ENCODE peak calls at places on chromosome 3, in four cellular contexts. N is A549, J is endothelial cell, V is AG04450. Z is an unnamed sample.

GRCh38 chr3:38738630-38739395 is 77.2 kb downstream of the SCN10A start:
- DNase-seq in N (peak), J (peak), V (no peak), Z (no peak)

GRCh38 chr3:196111939-196112386 is 30.1 kb upstream of the TFRC start:
- DNase-seq in N (no peak), J (no peak), V (no peak), Z (no peak)

GRCh38 chr3:41525288-41526064 is 326.2 kb downstream of the CTNNB1 start:
- DNase-seq in N (no peak), J (no peak), V (no peak), Z (no peak)

GRCh38 chr3:11774296-11774877 is 72.3 kb downstream of the TAMM41 start:
- DNase-seq in N (peak), J (peak), V (no peak), Z (no peak)

GRCh38 chr3:133479895-133480669 is 80.2 kb downstream of the BFSP2 start:
- DNase-seq in N (no peak), J (no peak), V (no peak), Z (no peak)

GRCh38 chr3:113614402-113614801 is 82.0 kb downstream of the USF3 start:
- DNase-seq in N (no peak), J (no peak), V (no peak), Z (no peak)

GRCh38 chr3:172868565-172869172 is 118.1 kb downstream of the ECT2 start:
- DNase-seq in N (no peak), J (no peak), V (no peak), Z (no peak)

GRCh38 chr3:132293231-132293630 is 24.0 kb upstream of the ACP3 start:
- DNase-seq in N (no peak), J (no peak), V (no peak), Z (no peak)

GRCh38 chr3:24830230-24831152 is 335.8 kb upstream of the THRB start:
- DNase-seq in N (no peak), J (peak), V (no peak), Z (peak)

GRCh38 chr3:10666621-10667020 is 149.4 kb upstream of the SLC6A11 start:
- DNase-seq in N (no peak), J (no peak), V (no peak), Z (no peak)

GRCh38 chr3:134084230-134084950 is 54.7 kb upstream of the SLCO2A1 start:
- DNase-seq in N (no peak), J (no peak), V (no peak), Z (no peak)

DNA sequence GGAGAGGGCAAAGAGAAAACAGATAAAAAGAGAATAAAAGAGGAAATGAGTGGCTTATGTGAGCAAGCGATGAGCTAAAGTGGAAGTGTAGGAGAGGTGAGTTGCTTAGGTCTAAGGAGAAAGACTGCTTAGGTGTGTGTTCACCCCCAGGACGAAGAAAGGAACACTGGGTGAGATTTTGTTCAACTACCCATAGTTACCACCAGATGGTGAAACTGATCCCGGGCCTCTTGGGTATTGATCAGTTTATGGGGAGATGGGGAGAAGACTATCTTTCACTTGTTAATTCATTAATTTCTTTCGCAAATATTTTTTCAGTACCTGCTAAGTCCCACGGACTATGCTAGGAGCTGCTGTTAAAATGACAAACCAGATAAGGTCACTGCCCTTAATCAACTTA is 33.9 kb downstream of the GAP43 start:
- DNase-seq in N (no peak), J (no peak), V (no peak), Z (no peak)
- TF ChIP-seq CTCF in N (no peak), J (no peak), V (no peak), Z (no peak)

GRCh38 chr3:50355829-50356552 is 3.3 kb downstream of the TMEM115 start:
- DNase-seq in N (no peak), J (no peak), V (no peak), Z (no peak)
- TF ChIP-seq CTCF in N (no peak), J (no peak), V (no peak), Z (no peak)

GRCh38 chr3:181403876-181404660 is 307.7 kb upstream of the SOX2 start:
- DNase-seq in N (no peak), J (no peak), V (no peak), Z (no peak)

GRCh38 chr3:181402347-181402746 is 309.4 kb upstream of the SOX2 start:
- DNase-seq in N (no peak), J (no peak), V (no peak), Z (no peak)
- TF ChIP-seq CTCF in N (no peak), J (no peak), V (no peak), Z (no peak)

GRCh38 chr3:57856675-57857074 is 100.6 kb downstream of the SLMAP start:
- DNase-seq in N (peak), J (no peak), V (no peak), Z (no peak)
- TF ChIP-seq CTCF in N (peak), J (peak), V (peak), Z (no peak)

DNA sequence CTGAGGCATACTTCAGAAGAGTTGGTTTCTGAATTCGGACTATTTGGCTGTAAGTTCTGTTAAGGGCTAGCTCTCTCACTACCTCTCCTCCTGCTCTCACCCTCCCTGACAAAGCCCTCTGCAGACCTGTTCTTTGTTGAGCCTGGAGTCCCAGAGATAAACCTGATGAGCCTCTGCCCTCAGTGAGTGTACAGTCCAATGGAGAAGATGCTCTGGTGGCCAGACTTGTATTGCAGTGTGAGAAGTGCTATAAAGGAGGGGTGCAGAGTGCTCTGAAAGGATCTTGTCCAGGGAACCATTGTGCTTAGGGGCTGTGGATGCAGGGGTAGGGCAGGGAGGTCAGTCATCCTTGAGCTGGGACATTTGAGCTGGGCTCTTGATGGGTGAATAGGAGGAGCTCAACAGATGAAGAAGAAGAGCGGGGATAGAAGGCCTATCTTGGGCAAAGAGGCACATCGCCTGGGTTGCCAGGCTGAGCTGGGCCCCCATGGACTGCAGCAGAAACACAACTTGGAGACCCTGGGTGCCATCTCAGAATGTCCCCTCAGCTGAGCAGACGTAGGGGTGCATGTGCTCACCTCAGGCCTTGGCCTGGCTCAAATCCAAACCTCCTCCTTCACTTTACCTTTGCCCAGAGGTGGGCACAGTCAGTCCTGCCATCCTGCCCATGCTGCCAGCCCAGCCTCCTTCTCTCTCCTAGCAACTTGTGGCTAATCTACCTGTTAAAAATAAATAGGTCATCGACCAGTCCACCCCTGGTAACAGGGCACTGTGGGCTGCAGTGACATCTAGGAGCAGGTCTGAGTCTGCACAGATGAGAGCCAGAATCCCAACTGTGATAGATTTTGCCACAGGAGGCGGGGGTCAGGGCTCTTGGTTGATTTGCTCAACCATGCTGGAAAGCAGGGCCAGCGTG is 3.3 kb downstream of the CAND2 start:
- DNase-seq in N (no peak), J (no peak), V (no peak), Z (no peak)
- TF ChIP-seq CTCF in N (no peak), J (no peak), V (no peak), Z (no peak)

DNA sequence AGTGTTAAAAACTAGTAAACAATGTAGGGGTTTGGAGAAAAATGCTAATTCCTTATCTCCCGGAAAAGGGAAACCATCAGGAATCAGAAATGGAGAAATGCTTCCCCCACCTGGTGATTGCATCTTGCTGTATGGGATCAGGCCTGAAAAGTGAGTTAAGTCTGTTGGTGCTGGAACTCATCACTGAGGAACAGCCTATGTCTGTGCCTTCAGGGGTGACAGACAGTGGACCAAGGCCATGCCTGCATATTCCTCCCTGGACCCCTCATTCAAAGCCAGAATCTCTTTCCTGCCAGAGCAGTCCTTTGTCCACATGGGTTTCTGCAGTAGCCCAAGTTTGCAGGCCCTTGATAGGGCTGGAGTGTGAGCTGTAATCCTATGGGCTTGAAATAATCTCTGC is 160.8 kb upstream of the CTDSPL start:
- DNase-seq in N (no peak), J (no peak), V (no peak), Z (no peak)
- TF ChIP-seq CTCF in N (peak), J (no peak), V (no peak), Z (no peak)

Z was measured in mesothelial cell of epicardium.